ENCODE peak calls at places on chromosomes 12 and 14, in four cellular contexts. K is small intestine, U is uterus, L is hepatocyte. N is an unnamed sample.
A peak's percentile ranks its signal among the peaks of the same experiment; 100 is the strongest.

GRCh38 chr12:12582895-12583303 is 20.2 kb upstream of the DUSP16 start:
- DNase-seq in K (no peak), U (no peak), L (peak; percentile 58), N (no peak)

GRCh38 chr14:56794088-56794556 is 16.2 kb downstream of the OTX2 start:
- DNase-seq in K (no peak), U (no peak), L (no peak), N (no peak)

GRCh38 chr14:71225108-71225507 is 317.8 kb downstream of the PCNX1 start:
- DNase-seq in K (no peak), U (no peak), L (no peak), N (no peak)

GRCh38 chr14:37579250-37579649 is 15.8 kb downstream of the FOXA1 start:
- DNase-seq in K (no peak), U (no peak), L (no peak), N (no peak)

GRCh38 chr12:3540387-3541320 is 49.7 kb downstream of the PRMT8 start:
- DNase-seq in K (no peak), U (no peak), L (no peak), N (no peak)

GRCh38 chr12:54627304-54627703 is 7.4 kb downstream of the LACRT start:
- DNase-seq in K (no peak), U (no peak), L (no peak), N (no peak)

GRCh38 chr12:95214466-95214865 is 2.8 kb downstream of the FGD6 start:
- DNase-seq in K (no peak), U (no peak), L (no peak), N (no peak)

GRCh38 chr12:11170810-11171144 is 217 bp upstream of the SMIM10L1 start:
- DNase-seq in K (no peak), U (no peak), L (no peak), N (no peak)

GRCh38 chr12:17028348-17028747 is 422.4 kb upstream of the LMO3 start:
- DNase-seq in K (no peak), U (no peak), L (no peak), N (no peak)

GRCh38 chr12:19669793-19670192 is 230.5 kb downstream of the AEBP2 start:
- DNase-seq in K (no peak), U (no peak), L (no peak), N (no peak)

GRCh38 chr14:95463173-95463901 is 53.1 kb downstream of the SYNE3 start:
- DNase-seq in K (peak; percentile 85), U (no peak), L (no peak), N (peak; percentile 59)

GRCh38 chr12:112473056-112473455 is 54.3 kb downstream of the PTPN11 start:
- DNase-seq in K (no peak), U (no peak), L (no peak), N (no peak)

DNA sequence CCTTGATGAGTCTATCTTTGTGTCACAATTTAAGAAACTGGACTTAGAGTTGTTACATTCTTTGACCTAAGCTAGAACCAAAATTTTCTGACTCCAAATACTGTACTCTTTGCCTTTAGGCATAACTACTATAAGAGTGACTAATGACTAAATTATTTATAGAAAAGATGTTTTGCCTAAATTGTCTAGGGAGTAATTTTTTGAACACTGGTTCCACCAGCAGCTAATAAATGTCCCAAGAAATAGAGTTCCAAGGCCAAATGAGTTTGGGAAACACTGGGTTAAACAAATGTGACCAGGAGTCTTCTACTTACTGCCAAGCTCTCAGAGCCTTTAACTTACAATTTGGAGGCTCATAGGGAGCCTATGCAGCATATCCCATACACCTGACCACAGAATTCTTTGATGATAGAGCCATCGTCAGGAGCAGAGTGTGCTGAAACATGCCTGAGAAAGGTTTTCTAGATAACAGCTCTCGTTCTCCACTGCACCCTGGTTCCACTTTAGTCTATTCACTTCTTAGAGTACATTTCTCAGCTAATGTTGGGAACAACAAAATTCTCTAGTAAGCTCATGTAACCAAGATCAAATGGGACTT is 215.9 kb upstream of the HMGA2 start:
- DNase-seq in K (no peak), U (no peak), L (no peak), N (no peak)
- H3K4me1 ChIP-seq in K (peaks cover under 1% of the 10 kb centered on the region), U (no peaks in the 10 kb centered on the region), L (no peaks in the 10 kb centered on the region), N (no peaks in the 10 kb centered on the region)

DNA sequence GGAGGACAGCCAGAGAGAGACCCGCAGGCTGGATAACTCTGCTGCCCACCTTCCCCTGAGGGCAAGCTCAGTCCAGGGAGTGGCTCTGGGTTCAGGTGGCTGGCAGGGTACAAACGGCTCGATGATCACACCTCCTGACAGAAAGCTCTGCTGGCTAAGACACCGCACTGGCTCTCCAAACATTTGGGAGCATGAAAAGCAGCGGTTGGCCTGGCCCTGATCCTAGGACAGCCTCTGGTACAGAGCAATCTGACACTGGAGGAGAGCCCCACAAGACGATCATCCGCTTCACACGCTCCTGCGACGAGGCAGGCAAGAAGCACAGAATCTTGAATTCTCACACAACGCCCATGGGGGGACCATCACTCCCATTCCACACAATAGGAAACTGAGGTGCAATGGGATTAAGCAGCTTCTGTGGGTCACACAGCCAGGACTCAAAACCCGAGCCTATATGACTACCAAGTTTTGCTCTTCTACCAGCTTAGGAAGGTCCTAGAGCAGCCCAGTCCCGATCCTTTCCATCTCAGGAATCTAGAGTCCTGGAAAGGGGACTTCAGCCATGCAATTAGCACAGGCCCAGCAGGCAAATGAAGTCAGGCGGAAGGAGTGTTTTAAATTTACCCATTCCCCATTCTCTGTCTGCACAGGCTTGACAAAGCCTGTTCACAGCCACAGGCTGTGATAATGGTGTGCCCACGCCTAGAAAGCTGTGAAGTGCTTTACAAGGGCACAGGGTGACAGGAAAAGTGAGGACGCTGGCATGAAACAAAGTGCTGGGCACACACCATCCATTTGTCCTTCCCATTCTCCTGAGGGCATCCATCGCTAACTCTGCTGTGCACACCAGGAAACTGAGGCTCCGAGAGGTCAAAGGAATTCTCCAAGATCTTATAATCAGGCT is 79.2 kb downstream of the PITPNM2 start:
- DNase-seq in K (no peak), U (peak; percentile 67), L (no peak), N (no peak)
- H3K4me1 ChIP-seq in K (peaks cover 4% of the 10 kb centered on the region), U (no peaks in the 10 kb centered on the region), L (peaks cover 23% of the 10 kb centered on the region), N (peaks cover 16% of the 10 kb centered on the region)

GRCh38 chr14:53147893-53148292 is 5.2 kb downstream of the DDHD1 start:
- DNase-seq in K (no peak), U (no peak), L (no peak), N (no peak)
- H3K4me1 ChIP-seq in K (peaks cover 5% of the 10 kb centered on the region), U (no peaks in the 10 kb centered on the region), L (no peaks in the 10 kb centered on the region), N (peaks cover 35% of the 10 kb centered on the region)

DNA sequence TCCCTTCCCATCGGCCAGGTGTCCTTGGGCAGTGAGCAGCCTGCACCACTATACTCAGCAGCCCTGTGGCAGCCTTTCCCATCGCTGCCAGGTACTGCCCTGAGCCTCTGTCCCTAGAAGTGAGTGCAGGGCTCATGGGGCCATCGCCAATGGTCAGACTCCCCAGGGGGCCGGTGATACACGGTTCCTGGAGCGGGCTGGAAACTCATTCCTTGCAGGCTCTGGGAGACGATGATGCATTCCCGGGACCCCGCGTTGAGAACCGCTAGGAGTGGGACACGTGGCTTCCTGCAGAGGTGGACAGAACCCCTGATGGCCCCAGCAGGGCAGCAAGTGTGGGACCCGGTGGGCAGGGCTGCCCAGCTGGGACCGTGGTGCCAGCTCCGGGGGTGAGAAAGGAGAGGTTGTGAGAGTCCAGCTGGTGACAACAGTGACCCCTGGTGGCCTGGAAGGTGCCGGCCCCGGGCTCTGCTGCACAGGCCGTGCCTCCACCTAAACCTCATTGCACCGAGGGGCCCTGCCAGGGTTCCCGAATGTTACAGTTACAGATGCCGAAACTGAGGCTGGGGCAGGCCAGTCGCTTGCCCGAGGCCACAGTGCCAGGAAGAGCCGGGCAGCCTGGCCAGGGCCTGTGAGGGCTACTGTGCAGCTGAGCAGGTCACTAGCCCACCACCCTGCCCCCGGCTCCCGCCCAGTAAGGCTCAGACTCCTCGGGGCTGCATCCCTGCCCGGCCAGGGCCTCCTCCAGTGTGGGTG is 33.8 kb downstream of the FBRSL1 start:
- DNase-seq in K (peak; percentile 56), U (peak; percentile 55), L (peak; percentile 74), N (peak; percentile 71)
- H3K4me1 ChIP-seq in K (no peaks in the 10 kb centered on the region), U (no peaks in the 10 kb centered on the region), L (peaks cover 8% of the 10 kb centered on the region), N (peaks cover 3% of the 10 kb centered on the region)

GRCh38 chr14:102785598-102785963 is 8.3 kb downstream of the TRAF3 start:
- DNase-seq in K (no peak), U (no peak), L (no peak), N (no peak)
- H3K4me1 ChIP-seq in K (peaks cover 7% of the 10 kb centered on the region), U (no peaks in the 10 kb centered on the region), L (no peaks in the 10 kb centered on the region), N (peaks cover 16% of the 10 kb centered on the region)